ENCODE peak calls at places on chromosomes 5 and 9, in eight cellular contexts. L, Q, S, I, R, X, A and P are unnamed samples.

GRCh38 chr5:82570-82969 is 9.4 kb upstream of the PLEKHG4B start:
- DNase-seq in L (no peak), Q (no peak), S (no peak), I (no peak), R (no peak), X (no peak), A (no peak), P (no peak)

GRCh38 chr5:453725-454481 is 10.9 kb downstream of the EXOC3 start:
- DNase-seq in L (no peak), Q (no peak), S (no peak), I (no peak), R (no peak), X (no peak), A (no peak), P (no peak)

GRCh38 chr9:122164286-122164685 is 4.6 kb downstream of the MORN5 start:
- DNase-seq in L (no peak), Q (no peak), S (no peak), I (no peak), R (no peak), X (no peak), A (no peak), P (no peak)

GRCh38 chr5:176402684-176403083 is 13.7 kb downstream of the CLTB start:
- DNase-seq in L (no peak), Q (no peak), S (no peak), I (no peak), R (no peak), X (no peak), A (peak), P (no peak)

GRCh38 chr5:67844937-67845336 is 370.6 kb upstream of the PIK3R1 start:
- DNase-seq in L (no peak), Q (no peak), S (no peak), I (no peak), R (no peak), X (peak), A (no peak), P (no peak)

GRCh38 chr9:98375138-98375726 is 119.8 kb upstream of the TBC1D2 start:
- DNase-seq in L (no peak), Q (peak), S (no peak), I (peak), R (no peak), X (no peak), A (no peak), P (no peak)

GRCh38 chr5:52710310-52710971 is 77.3 kb upstream of the ITGA1 start:
- DNase-seq in L (no peak), Q (no peak), S (no peak), I (no peak), R (no peak), X (no peak), A (no peak), P (no peak)

GRCh38 chr9:78826521-78826920 is 529.6 kb downstream of the PSAT1 start:
- DNase-seq in L (no peak), Q (no peak), S (no peak), I (no peak), R (no peak), X (no peak), A (no peak), P (no peak)

GRCh38 chr9:34628656-34629491 is at the start of gene ARID3C:
- DNase-seq in L (no peak), Q (peak), S (no peak), I (no peak), R (no peak), X (no peak), A (peak), P (no peak)

GRCh38 chr9:34629492-34629809 is 585 bp upstream of the ARID3C start:
- DNase-seq in L (no peak), Q (no peak), S (no peak), I (no peak), R (no peak), X (no peak), A (no peak), P (no peak)

GRCh38 chr9:34627716-34628655 is 880 bp downstream of the ARID3C start:
- DNase-seq in L (no peak), Q (no peak), S (no peak), I (no peak), R (no peak), X (no peak), A (no peak), P (no peak)

GRCh38 chr9:34633166-34633565 is 4.3 kb upstream of the ARID3C start:
- DNase-seq in L (no peak), Q (no peak), S (no peak), I (no peak), R (no peak), X (no peak), A (no peak), P (no peak)

DNA sequence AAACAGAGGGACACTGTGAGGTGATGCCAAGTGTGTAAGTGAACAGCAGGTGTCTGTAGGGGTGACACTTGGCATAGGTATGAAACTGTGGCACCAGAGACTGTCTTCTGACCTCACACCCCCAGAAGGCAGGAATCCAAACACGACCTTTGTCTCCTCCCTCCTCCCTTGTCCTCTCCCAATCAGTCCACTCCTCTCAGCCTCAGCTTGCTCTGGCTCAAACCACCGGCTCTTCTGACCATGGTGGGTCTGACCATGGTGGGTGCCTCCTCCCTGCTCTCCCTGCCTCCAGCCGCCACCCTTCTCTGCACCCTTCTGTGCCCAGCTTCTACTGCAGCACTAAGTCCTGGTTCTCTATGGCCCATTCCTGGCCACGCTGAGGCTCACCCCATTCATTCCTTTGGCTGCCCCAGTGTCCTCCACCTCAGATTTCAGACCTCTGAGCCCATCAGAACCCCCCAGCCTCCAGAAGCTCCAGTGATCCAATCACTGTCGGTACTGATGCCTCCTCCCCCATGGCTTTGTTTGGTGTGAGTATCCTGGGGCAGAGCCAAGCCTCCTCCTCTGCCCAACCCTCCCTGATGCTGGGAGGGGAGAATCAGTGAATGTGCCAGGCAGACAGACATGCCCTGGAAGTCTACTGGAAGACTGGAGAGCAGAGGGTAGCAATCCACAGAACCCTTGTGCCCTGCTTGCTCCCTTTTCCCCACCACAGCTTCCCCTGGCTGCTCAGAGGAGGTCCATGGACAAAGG is 1.7 kb upstream of the ARID3C start:
- DNase-seq in L (no peak), Q (no peak), S (no peak), I (no peak), R (peak), X (no peak), A (no peak), P (no peak)
- H3K27ac ChIP-seq in L (no peak), Q (no peak), S (no peak), I (no peak), R (no peak), X (no peak), A (no peak), P (no peak)

GRCh38 chr5:121691478-121691877 is 160.2 kb upstream of the FTMT start:
- DNase-seq in L (no peak), Q (peak), S (no peak), I (no peak), R (peak), X (no peak), A (no peak), P (no peak)
- TF ChIP-seq MAX in L (no peak), Q (no peak), S (no peak), I (no peak), R (no peak), X (no peak), A (no peak), P (no peak)

DNA sequence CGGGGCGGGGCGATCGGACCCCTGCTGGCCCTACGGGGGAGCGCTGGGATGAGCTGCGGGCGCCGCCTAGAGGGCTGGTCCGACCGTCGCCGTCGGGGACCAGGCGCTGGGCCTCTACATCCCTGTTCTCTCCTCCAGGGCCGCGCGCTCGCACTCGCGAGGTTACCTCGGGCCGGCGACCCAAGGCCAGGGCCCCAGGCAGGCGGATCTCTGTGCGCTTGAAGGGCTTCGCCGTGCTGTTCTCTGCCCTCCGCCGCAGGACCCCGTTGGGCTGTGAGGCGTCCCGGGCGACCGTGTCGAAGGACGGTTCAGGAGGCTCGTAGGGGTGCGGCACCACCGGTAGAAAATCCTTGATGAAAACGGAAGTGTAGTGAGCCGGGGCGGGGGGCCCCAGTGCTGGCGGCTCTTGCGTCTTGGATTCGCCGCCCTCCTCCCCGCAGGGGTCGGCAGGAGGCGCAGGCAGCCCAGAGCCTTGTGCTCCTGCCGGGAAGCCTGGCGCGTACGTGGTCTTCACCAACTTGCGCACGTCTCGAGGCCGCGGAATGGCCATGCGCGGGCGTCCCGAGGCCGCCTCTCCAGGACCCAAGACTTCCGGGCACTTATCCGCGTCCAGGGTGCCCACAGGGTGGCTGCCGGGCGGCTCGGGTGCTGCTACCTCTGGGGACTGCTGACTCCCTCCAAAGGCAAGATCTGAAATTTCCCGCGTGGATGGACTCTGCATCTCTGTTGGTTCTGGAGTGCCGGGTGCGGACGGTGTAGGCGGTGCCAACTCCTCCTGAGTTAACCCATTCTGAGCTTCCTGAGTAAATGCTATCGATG is 2.0 kb downstream of the PROB1 start:
- DNase-seq in L (no peak), Q (no peak), S (peak), I (peak), R (no peak), X (no peak), A (peak), P (peak)
- H3K27ac ChIP-seq in L (peak), Q (no peak), S (peak), I (no peak), R (no peak), X (no peak), A (no peak), P (peak)

DNA sequence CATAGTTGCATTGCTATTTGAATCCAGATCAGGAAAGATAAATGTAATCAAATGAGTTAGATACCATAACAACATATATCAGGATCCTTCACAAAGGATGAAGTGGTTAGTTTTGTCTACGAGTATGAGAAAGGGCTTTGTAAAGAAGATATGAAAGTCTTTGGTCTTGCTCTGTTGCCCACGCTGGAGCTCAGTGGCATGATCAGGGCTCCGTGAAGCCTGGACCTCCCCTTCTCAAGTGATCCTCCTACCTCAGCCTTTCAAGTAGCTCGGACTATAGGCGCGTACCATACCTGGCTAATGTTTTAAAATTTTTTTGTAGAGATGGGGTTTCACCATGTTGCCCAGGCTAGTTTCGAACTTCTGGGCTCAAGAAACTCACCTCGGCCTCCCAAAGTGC is 1.8 kb downstream of the SMC5 start:
- DNase-seq in L (peak), Q (no peak), S (no peak), I (no peak), R (no peak), X (no peak), A (no peak), P (no peak)
- TF ChIP-seq MAX in L (no peak), Q (no peak), S (no peak), I (no peak), R (no peak), X (no peak), A (no peak), P (no peak)

GRCh38 chr9:5994486-5994885 is 20.9 kb downstream of the RANBP6 start:
- DNase-seq in L (no peak), Q (no peak), S (no peak), I (no peak), R (no peak), X (no peak), A (no peak), P (no peak)
- H3K27ac ChIP-seq in L (no peak), Q (no peak), S (no peak), I (no peak), R (no peak), X (no peak), A (no peak), P (no peak)

DNA sequence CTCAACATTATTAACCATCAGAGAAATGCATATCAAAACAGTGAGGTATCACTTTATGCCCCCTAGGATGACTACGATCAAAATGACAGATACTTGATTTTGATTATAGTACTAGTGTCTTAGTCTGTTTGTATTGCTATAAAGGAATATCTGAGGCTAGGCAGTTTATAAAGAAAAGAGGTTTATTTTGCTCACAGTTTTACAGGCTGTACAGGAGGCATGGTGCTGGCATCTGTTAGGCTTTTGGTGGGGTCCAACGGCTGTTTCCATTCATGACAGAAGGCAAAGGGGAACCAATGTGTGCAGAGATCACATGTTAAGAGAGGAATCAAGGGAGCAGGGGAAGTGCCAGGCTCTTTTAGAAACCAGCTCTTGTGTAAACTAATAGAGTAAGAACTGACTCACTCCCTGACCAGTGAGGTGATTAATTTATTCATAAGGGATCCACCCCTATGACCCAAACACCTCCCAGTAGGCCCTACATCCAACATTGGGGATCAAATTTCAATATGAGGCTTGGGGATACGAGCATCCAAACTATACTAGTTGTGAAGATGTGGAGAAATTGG is 16.0 kb upstream of the AFF4 start:
- DNase-seq in L (no peak), Q (no peak), S (no peak), I (no peak), R (peak), X (no peak), A (no peak), P (no peak)
- TF ChIP-seq MAX in L (no peak), Q (no peak), S (no peak), I (no peak), R (no peak), X (no peak), A (no peak), P (no peak)

DNA sequence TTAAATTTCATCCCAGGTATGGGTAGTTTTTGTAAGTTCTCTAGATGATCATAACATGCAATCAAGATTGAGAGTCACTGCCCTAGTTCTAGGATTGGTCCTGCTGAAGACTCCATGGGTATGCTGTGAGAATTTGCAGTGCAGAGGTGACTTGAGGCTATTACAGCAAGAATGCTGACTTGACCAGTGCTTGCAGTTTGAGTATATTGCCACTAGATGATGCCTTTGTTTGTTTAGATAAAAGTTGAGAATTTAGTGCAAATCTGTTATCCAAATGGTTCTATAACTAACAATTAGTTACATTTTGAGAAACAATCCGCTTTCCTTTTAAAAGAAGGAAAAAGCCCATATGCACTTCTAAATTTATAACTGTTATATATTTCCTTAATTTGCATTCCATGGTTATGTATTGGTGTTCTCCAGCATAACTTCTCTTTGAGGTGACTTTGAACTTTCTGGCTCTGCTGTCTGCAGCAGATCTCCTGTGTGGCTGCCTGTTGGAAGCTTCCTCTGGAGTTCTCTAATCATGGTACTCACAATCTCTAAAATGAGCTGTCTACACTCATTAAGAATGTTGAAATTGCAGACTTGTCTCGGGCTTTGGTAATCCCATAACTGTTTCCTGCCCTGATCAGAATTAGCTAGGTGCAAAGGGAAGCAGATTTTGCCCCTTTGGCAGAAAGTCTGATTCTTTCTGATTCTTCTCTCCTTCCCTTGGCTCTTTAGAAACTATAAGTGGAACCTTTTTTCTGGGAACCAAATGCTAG is 24.9 kb downstream of the MELK start:
- DNase-seq in L (no peak), Q (peak), S (peak), I (peak), R (peak), X (no peak), A (peak), P (peak)
- H3K27ac ChIP-seq in L (no peak), Q (no peak), S (no peak), I (no peak), R (no peak), X (no peak), A (no peak), P (no peak)

DNA sequence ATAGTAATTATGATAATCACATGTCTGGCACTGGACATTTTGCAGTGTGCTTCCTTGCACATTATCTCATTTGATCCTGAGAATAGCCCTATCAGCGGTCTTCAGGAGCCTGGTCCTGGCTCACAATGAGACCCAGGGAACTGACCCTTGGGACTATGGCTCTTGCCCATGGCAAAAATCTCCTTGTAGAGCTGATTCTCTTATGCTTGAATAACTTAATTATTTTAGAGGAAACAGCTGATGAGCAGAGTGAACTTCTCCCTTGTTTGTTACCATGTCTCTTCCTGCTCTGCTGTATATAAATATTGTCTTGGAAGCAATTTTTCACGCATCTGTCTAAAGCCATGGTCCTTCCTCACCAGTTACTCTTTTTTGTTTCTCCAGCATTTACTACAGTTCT is 272.6 kb downstream of the NR3C1 start:
- DNase-seq in L (no peak), Q (no peak), S (no peak), I (no peak), R (no peak), X (no peak), A (no peak), P (no peak)
- TF ChIP-seq MAX in L (no peak), Q (no peak), S (no peak), I (no peak), R (no peak), X (no peak), A (no peak), P (no peak)

DNA sequence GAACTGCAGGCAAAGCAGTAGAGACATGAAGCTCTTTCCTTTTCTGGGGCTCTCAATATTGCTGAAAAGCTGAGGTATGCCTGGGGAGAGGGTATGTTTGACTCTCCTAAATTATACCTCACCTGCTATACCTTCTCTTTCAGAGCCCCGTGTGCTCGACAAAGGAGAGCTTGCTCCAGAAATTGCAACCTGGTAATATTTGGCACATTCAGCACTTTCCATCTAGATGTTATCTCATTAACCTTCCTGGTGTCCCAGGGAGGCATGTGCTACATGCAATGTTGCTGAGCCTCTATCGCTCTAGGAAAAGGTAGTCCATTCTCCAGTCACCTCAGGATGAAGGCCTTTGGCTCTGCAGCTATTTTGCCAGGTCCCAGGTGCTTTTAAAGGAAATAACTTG is 78.5 kb upstream of the ZSWIM6 start:
- DNase-seq in L (no peak), Q (no peak), S (no peak), I (no peak), R (no peak), X (no peak), A (no peak), P (no peak)
- H3K27ac ChIP-seq in L (no peak), Q (no peak), S (no peak), I (no peak), R (no peak), X (no peak), A (no peak), P (no peak)